ENCODE peak calls at places on chromosome 7, in four cellular contexts. One of them, this sample, is unnamed.

GRCh38 chr7:151558575-151558974 is 38.9 kb upstream of the RHEB start:
- DNase-seq in IMR-90: peak
- DNase-seq in activated CD4-positive, alpha-beta T cell treated with anti-CD3 and anti-CD28 coated beads for 24 hours: no peak
- DNase-seq in RKO: no peak
- DNase-seq in this sample: peak

GRCh38 chr7:68722044-68722443 is 876.2 kb upstream of the AUTS2 start:
- DNase-seq in IMR-90: no peak
- DNase-seq in activated CD4-positive, alpha-beta T cell treated with anti-CD3 and anti-CD28 coated beads for 24 hours: no peak
- DNase-seq in RKO: no peak
- DNase-seq in this sample: no peak

GRCh38 chr7:137870078-137870477 is 23.3 kb upstream of the DGKI start:
- DNase-seq in IMR-90: no peak
- DNase-seq in activated CD4-positive, alpha-beta T cell treated with anti-CD3 and anti-CD28 coated beads for 24 hours: no peak
- DNase-seq in RKO: no peak
- DNase-seq in this sample: no peak

GRCh38 chr7:16431646-16432424 is 10.5 kb upstream of the CRPPA start:
- DNase-seq in IMR-90: no peak
- DNase-seq in activated CD4-positive, alpha-beta T cell treated with anti-CD3 and anti-CD28 coated beads for 24 hours: no peak
- DNase-seq in RKO: peak
- DNase-seq in this sample: no peak

GRCh38 chr7:87574630-87575029 is 26.1 kb downstream of the ABCB1 start:
- DNase-seq in IMR-90: peak
- DNase-seq in activated CD4-positive, alpha-beta T cell treated with anti-CD3 and anti-CD28 coated beads for 24 hours: no peak
- DNase-seq in RKO: peak
- DNase-seq in this sample: no peak

GRCh38 chr7:112152186-112152585 is 54.0 kb downstream of the DOCK4 start:
- DNase-seq in IMR-90: no peak
- DNase-seq in activated CD4-positive, alpha-beta T cell treated with anti-CD3 and anti-CD28 coated beads for 24 hours: no peak
- DNase-seq in RKO: no peak
- DNase-seq in this sample: peak

GRCh38 chr7:107528461-107528860 is 35.3 kb downstream of the COG5 start:
- DNase-seq in IMR-90: peak
- DNase-seq in activated CD4-positive, alpha-beta T cell treated with anti-CD3 and anti-CD28 coated beads for 24 hours: no peak
- DNase-seq in RKO: peak
- DNase-seq in this sample: no peak

GRCh38 chr7:130270947-130271790 is 4.5 kb downstream of the CPA2 start:
- DNase-seq in IMR-90: no peak
- DNase-seq in activated CD4-positive, alpha-beta T cell treated with anti-CD3 and anti-CD28 coated beads for 24 hours: no peak
- DNase-seq in RKO: no peak
- DNase-seq in this sample: no peak

GRCh38 chr7:1725199-1725701 is 55.2 kb downstream of the ELFN1 start:
- DNase-seq in IMR-90: no peak
- DNase-seq in activated CD4-positive, alpha-beta T cell treated with anti-CD3 and anti-CD28 coated beads for 24 hours: no peak
- DNase-seq in RKO: no peak
- DNase-seq in this sample: peak

GRCh38 chr7:18590744-18591340 is 95.3 kb downstream of the HDAC9 start:
- DNase-seq in IMR-90: peak
- DNase-seq in activated CD4-positive, alpha-beta T cell treated with anti-CD3 and anti-CD28 coated beads for 24 hours: no peak
- DNase-seq in RKO: peak
- DNase-seq in this sample: peak

GRCh38 chr7:55437375-55437774 is 72.2 kb downstream of the LANCL2 start:
- DNase-seq in IMR-90: no peak
- DNase-seq in activated CD4-positive, alpha-beta T cell treated with anti-CD3 and anti-CD28 coated beads for 24 hours: no peak
- DNase-seq in RKO: no peak
- DNase-seq in this sample: no peak

GRCh38 chr7:15686209-15686956 is at the start of gene MEOX2:
- DNase-seq in IMR-90: peak
- DNase-seq in activated CD4-positive, alpha-beta T cell treated with anti-CD3 and anti-CD28 coated beads for 24 hours: no peak
- DNase-seq in RKO: no peak
- DNase-seq in this sample: peak

GRCh38 chr7:104264281-104264680 is 56.5 kb upstream of the ORC5 start:
- DNase-seq in IMR-90: peak
- DNase-seq in activated CD4-positive, alpha-beta T cell treated with anti-CD3 and anti-CD28 coated beads for 24 hours: no peak
- DNase-seq in RKO: peak
- DNase-seq in this sample: peak

GRCh38 chr7:135905858-135906257 is 71.3 kb downstream of the MTPN start:
- DNase-seq in IMR-90: no peak
- DNase-seq in activated CD4-positive, alpha-beta T cell treated with anti-CD3 and anti-CD28 coated beads for 24 hours: no peak
- DNase-seq in RKO: peak
- DNase-seq in this sample: no peak

GRCh38 chr7:27148776-27149641 is 1.4 kb upstream of the HOXA6 start:
- DNase-seq in IMR-90: no peak
- DNase-seq in activated CD4-positive, alpha-beta T cell treated with anti-CD3 and anti-CD28 coated beads for 24 hours: no peak
- DNase-seq in RKO: peak
- DNase-seq in this sample: no peak

GRCh38 chr7:96314402-96315108 is 7.3 kb downstream of the SLC25A13 start:
- DNase-seq in IMR-90: peak
- DNase-seq in activated CD4-positive, alpha-beta T cell treated with anti-CD3 and anti-CD28 coated beads for 24 hours: no peak
- DNase-seq in RKO: no peak
- DNase-seq in this sample: no peak

GRCh38 chr7:38105874-38106483 is 72.1 kb upstream of the STARD3NL start:
- DNase-seq in IMR-90: peak
- DNase-seq in activated CD4-positive, alpha-beta T cell treated with anti-CD3 and anti-CD28 coated beads for 24 hours: no peak
- DNase-seq in RKO: peak
- DNase-seq in this sample: peak

GRCh38 chr7:8480466-8480865 is 47.1 kb downstream of the NXPH1 start:
- DNase-seq in IMR-90: no peak
- DNase-seq in activated CD4-positive, alpha-beta T cell treated with anti-CD3 and anti-CD28 coated beads for 24 hours: no peak
- DNase-seq in RKO: no peak
- DNase-seq in this sample: no peak

GRCh38 chr7:142864980-142865747 is 10.3 kb downstream of the EPHB6 start:
- DNase-seq in IMR-90: no peak
- DNase-seq in activated CD4-positive, alpha-beta T cell treated with anti-CD3 and anti-CD28 coated beads for 24 hours: no peak
- DNase-seq in RKO: no peak
- DNase-seq in this sample: no peak

GRCh38 chr7:30906014-30906413 is 5.6 kb upstream of the AQP1 start:
- DNase-seq in IMR-90: no peak
- DNase-seq in activated CD4-positive, alpha-beta T cell treated with anti-CD3 and anti-CD28 coated beads for 24 hours: no peak
- DNase-seq in RKO: no peak
- DNase-seq in this sample: no peak

GRCh38 chr7:2104716-2105115 is 128.0 kb downstream of the MAD1L1 start:
- DNase-seq in IMR-90: no peak
- DNase-seq in activated CD4-positive, alpha-beta T cell treated with anti-CD3 and anti-CD28 coated beads for 24 hours: no peak
- DNase-seq in RKO: no peak
- DNase-seq in this sample: no peak

GRCh38 chr7:132836746-132837145 is 245.1 kb downstream of the CHCHD3 start:
- DNase-seq in IMR-90: peak
- DNase-seq in activated CD4-positive, alpha-beta T cell treated with anti-CD3 and anti-CD28 coated beads for 24 hours: no peak
- DNase-seq in RKO: peak
- DNase-seq in this sample: no peak

GRCh38 chr7:154204046-154204445 is 151.8 kb downstream of the DPP6 start:
- DNase-seq in IMR-90: no peak
- DNase-seq in activated CD4-positive, alpha-beta T cell treated with anti-CD3 and anti-CD28 coated beads for 24 hours: no peak
- DNase-seq in RKO: no peak
- DNase-seq in this sample: no peak

GRCh38 chr7:7979556-7979955 is 11.0 kb downstream of the GLCCI1 start:
- DNase-seq in IMR-90: no peak
- DNase-seq in activated CD4-positive, alpha-beta T cell treated with anti-CD3 and anti-CD28 coated beads for 24 hours: no peak
- DNase-seq in RKO: no peak
- DNase-seq in this sample: no peak

GRCh38 chr7:28008171-28008570 is 172.4 kb downstream of the JAZF1 start:
- DNase-seq in IMR-90: no peak
- DNase-seq in activated CD4-positive, alpha-beta T cell treated with anti-CD3 and anti-CD28 coated beads for 24 hours: no peak
- DNase-seq in RKO: no peak
- DNase-seq in this sample: no peak

GRCh38 chr7:112204072-112204775 is 2.0 kb downstream of the DOCK4 start:
- DNase-seq in IMR-90: no peak
- DNase-seq in activated CD4-positive, alpha-beta T cell treated with anti-CD3 and anti-CD28 coated beads for 24 hours: no peak
- DNase-seq in RKO: peak
- DNase-seq in this sample: no peak